ENCODE peak calls at places on chromosomes 1 and 21, in five cellular contexts. One of them, this sample, is unnamed.

GRCh38 chr1:87200875-87201638 is 127.6 kb upstream of the LMO4 start:
- DNase-seq in WTC11: peak; percentile 21
- DNase-seq in GM12864: no peak
- DNase-seq in left lung: no peak
- DNase-seq in kidney epithelial cell: no peak
- DNase-seq in this sample: no peak

GRCh38 chr1:94025383-94026340 is 95.3 kb downstream of the ABCA4 start:
- DNase-seq in WTC11: no peak
- DNase-seq in GM12864: no peak
- DNase-seq in left lung: no peak
- DNase-seq in kidney epithelial cell: no peak
- DNase-seq in this sample: peak; percentile 58

GRCh38 chr21:42561742-42562141 is 48.1 kb downstream of the SLC37A1 start:
- DNase-seq in WTC11: peak; percentile 16
- DNase-seq in GM12864: peak; percentile 34
- DNase-seq in left lung: peak; percentile 64
- DNase-seq in kidney epithelial cell: no peak
- DNase-seq in this sample: no peak

GRCh38 chr1:85463666-85464496 is 1.1 kb downstream of the DDAH1 start:
- DNase-seq in WTC11: no peak
- DNase-seq in GM12864: no peak
- DNase-seq in left lung: no peak
- DNase-seq in kidney epithelial cell: no peak
- DNase-seq in this sample: no peak

GRCh38 chr1:115215110-115215509 is 122.9 kb downstream of the NGF start:
- DNase-seq in WTC11: no peak
- DNase-seq in GM12864: no peak
- DNase-seq in left lung: no peak
- DNase-seq in kidney epithelial cell: no peak
- DNase-seq in this sample: no peak

GRCh38 chr1:244211559-244211944 is 160.5 kb downstream of the ZBTB18 start:
- DNase-seq in WTC11: no peak
- DNase-seq in GM12864: no peak
- DNase-seq in left lung: no peak
- DNase-seq in kidney epithelial cell: no peak
- DNase-seq in this sample: no peak

GRCh38 chr1:147238053-147238902 is 4.2 kb upstream of the CHD1L start:
- DNase-seq in WTC11: no peak
- DNase-seq in GM12864: no peak
- DNase-seq in left lung: no peak
- DNase-seq in kidney epithelial cell: no peak
- DNase-seq in this sample: no peak

GRCh38 chr1:9338354-9339250 is 45.9 kb downstream of the SPSB1 start:
- DNase-seq in WTC11: no peak
- DNase-seq in GM12864: no peak
- DNase-seq in left lung: no peak
- DNase-seq in kidney epithelial cell: no peak
- DNase-seq in this sample: no peak

GRCh38 chr1:1040004-1040991 is 20.4 kb downstream of the AGRN start:
- DNase-seq in WTC11: peak; percentile 83
- DNase-seq in GM12864: no peak
- DNase-seq in left lung: peak; percentile 88
- DNase-seq in kidney epithelial cell: peak; percentile 45
- DNase-seq in this sample: peak; percentile 76
- TF ChIP-seq CTCF in WTC11: no peak
- TF ChIP-seq CTCF in GM12864: no peak
- TF ChIP-seq CTCF in left lung: no peak
- TF ChIP-seq CTCF in kidney epithelial cell: no peak
- TF ChIP-seq CTCF in this sample: no peak

DNA sequence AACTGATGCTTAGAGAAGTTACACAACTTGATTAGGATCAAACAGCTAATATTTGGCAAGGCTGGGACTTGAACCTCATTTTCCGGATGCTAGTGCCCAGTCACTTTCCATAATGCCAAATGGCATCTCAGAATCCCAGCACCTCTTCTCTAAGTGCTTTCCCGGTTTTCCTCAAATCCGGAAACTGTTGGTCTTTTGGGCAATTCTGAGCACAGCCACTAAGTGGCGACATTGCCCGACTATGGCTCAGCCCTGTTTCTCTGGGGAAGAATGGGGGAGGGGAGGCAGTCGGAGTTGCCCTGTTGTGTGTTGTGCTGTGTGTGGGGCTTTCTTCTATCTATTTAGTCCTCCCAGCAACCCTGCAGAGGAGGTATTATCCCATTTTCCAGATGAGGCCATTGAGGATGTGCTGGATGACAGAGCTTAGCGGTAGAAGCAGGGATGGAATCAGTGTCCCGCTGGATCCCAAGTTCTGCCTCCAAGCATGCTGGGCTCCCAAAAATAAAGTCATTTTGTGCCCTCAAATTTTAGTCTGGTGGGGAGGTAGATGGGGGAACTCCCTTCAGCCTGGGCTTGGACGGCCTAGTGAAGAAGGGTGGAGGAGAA is 175.0 kb downstream of the FCRL5 start:
- DNase-seq in WTC11: peak; percentile 75
- DNase-seq in GM12864: no peak
- DNase-seq in left lung: no peak
- DNase-seq in kidney epithelial cell: no peak
- DNase-seq in this sample: no peak
- TF ChIP-seq CTCF in WTC11: peak; percentile 54
- TF ChIP-seq CTCF in GM12864: peak; percentile 80
- TF ChIP-seq CTCF in left lung: peak; percentile 38
- TF ChIP-seq CTCF in kidney epithelial cell: peak; percentile 67
- TF ChIP-seq CTCF in this sample: peak; percentile 45

GRCh38 chr1:25610822-25611630 is 5.6 kb upstream of the MAN1C1 start:
- DNase-seq in WTC11: no peak
- DNase-seq in GM12864: no peak
- DNase-seq in left lung: no peak
- DNase-seq in kidney epithelial cell: no peak
- DNase-seq in this sample: no peak
- TF ChIP-seq CTCF in WTC11: no peak
- TF ChIP-seq CTCF in GM12864: peak; percentile 31
- TF ChIP-seq CTCF in left lung: no peak
- TF ChIP-seq CTCF in kidney epithelial cell: peak; percentile 8
- TF ChIP-seq CTCF in this sample: no peak

DNA sequence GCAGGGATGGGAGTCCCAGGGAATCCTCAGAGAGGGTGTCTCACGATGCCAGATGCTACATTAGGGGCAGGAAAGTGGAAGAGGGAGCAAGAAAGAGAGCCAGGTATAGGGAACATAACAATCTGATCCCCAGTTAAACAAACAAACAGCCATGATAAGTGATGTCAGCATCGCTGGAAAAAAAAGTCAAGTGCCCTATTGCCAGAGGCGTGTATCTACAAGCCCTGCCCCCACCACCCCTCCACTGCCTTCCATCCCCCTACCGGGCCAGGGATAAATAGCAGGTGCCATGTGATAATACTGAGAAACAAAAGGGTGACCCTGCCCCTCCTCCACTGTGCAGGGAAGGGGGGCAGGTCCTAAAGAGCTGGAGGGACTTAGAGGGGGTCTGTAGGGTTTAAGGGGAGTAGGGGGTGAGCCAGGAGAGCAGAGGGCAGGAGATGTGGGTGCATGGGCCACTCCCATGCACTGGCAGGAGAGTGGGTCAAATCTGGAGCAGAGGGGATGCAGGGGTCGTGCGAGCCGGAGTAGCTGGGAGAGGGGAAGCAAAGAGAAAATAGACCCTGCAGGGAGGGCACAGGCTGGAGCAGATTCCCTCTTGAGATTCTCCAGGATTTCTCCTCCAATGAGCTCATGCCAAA is 3.4 kb downstream of the SLC26A9 start:
- DNase-seq in WTC11: peak; percentile 79
- DNase-seq in GM12864: no peak
- DNase-seq in left lung: no peak
- DNase-seq in kidney epithelial cell: no peak
- DNase-seq in this sample: no peak
- TF ChIP-seq CTCF in WTC11: peak; percentile 48
- TF ChIP-seq CTCF in GM12864: peak; percentile 40
- TF ChIP-seq CTCF in left lung: no peak
- TF ChIP-seq CTCF in kidney epithelial cell: peak; percentile 17
- TF ChIP-seq CTCF in this sample: peak; percentile 19

DNA sequence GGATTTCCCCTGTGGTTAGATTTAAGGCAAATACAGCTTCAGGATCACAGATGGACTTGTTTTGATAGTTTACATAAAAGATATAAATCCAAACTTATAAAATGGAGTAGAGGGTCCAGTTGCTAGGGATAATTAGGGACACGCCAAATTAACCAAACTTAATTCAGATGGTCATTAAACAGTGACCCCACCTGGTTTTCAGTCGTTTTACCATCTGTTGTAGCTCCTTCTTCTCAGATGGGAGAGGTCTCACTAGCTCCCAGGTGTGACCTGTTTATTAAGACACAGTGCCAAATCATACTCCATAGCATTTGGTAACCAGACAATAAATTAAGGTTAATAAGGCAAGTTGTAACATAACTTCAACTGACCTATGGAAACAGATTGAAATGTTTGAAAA is 8.1 kb upstream of the GADD45A start:
- DNase-seq in WTC11: no peak
- DNase-seq in GM12864: no peak
- DNase-seq in left lung: no peak
- DNase-seq in kidney epithelial cell: no peak
- DNase-seq in this sample: no peak
- TF ChIP-seq CTCF in WTC11: no peak
- TF ChIP-seq CTCF in GM12864: no peak
- TF ChIP-seq CTCF in left lung: no peak
- TF ChIP-seq CTCF in kidney epithelial cell: no peak
- TF ChIP-seq CTCF in this sample: no peak

DNA sequence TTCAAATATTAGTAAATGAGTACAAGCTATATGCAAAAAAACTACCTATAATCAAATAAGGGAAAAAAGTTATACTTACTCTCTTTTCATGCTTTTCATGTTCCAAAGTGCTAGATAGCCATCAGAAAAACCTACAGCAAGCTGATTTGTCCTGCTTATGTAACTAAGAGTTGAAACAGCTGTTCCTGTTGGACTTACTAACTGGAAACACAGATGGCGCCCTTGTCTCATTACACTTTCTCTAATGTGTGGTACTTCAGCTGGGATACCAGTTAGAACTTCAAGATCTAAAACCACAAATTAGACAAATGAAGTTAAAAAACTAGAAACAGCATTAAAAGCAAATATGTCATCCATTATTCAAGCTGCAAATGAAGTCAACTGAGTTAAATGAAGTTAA is 24.3 kb downstream of the AHCTF1 start:
- DNase-seq in WTC11: no peak
- DNase-seq in GM12864: no peak
- DNase-seq in left lung: no peak
- DNase-seq in kidney epithelial cell: peak; percentile 19
- DNase-seq in this sample: no peak
- TF ChIP-seq CTCF in WTC11: no peak
- TF ChIP-seq CTCF in GM12864: peak; percentile 32
- TF ChIP-seq CTCF in left lung: peak; percentile 40
- TF ChIP-seq CTCF in kidney epithelial cell: peak; percentile 48
- TF ChIP-seq CTCF in this sample: peak; percentile 15

GRCh38 chr1:227790868-227791267 is 24.6 kb upstream of the PRSS38 start:
- DNase-seq in WTC11: no peak
- DNase-seq in GM12864: no peak
- DNase-seq in left lung: no peak
- DNase-seq in kidney epithelial cell: no peak
- DNase-seq in this sample: no peak

GRCh38 chr1:227793948-227794812 is 21.3 kb upstream of the PRSS38 start:
- DNase-seq in WTC11: peak; percentile 73
- DNase-seq in GM12864: no peak
- DNase-seq in left lung: peak; percentile 74
- DNase-seq in kidney epithelial cell: no peak
- DNase-seq in this sample: peak; percentile 67

GRCh38 chr1:227793079-227793947 is 22.2 kb upstream of the PRSS38 start:
- DNase-seq in WTC11: no peak
- DNase-seq in GM12864: no peak
- DNase-seq in left lung: peak; percentile 57
- DNase-seq in kidney epithelial cell: no peak
- DNase-seq in this sample: no peak

GRCh38 chr1:227791425-227792090 is 23.9 kb upstream of the PRSS38 start:
- DNase-seq in WTC11: no peak
- DNase-seq in GM12864: no peak
- DNase-seq in left lung: no peak
- DNase-seq in kidney epithelial cell: no peak
- DNase-seq in this sample: no peak

DNA sequence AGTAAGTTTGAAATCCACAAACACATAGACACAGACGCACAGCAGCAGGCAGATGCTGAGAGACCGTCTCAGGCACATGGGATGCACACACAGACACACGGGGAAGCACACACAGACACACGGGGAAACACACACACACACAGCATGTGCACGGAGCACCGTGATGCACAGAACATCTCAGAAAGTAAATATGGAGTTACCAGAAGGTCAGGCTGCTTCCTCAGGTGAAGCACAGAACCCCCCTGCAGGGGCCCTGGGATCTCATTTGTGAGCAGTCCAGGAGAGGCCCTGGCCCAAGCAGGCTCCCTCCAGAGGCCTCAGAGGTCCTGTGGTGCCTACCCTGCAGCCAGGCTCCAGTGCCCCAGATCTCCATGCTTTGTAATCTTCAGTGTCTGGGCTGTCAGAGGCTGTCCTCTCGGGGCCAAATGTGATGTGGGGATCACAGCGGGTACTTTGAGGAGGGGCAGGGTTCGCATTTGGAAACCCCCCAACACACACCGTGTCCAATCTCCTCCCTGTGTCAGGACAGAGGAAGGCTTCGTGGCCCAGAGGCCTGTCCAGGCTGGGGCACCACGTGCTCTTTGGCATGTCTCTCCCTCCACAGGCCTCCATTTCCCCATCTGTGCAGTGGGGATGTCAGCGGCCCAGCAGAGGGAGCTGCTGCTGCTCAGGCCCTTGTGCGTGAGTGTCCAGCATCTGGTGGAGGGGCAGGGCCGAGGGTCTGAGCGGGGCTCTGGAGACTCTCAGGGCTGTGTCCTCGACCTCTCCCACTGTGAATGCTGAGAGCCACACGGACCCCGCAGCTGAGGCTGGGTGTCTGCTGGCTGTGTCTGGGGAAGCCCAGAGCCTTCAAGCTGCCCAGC is 23.0 kb upstream of the PRSS38 start:
- DNase-seq in WTC11: peak; percentile 41
- DNase-seq in GM12864: no peak
- DNase-seq in left lung: peak; percentile 68
- DNase-seq in kidney epithelial cell: no peak
- DNase-seq in this sample: no peak
- TF ChIP-seq CTCF in WTC11: no peak
- TF ChIP-seq CTCF in GM12864: peak; percentile 11
- TF ChIP-seq CTCF in left lung: no peak
- TF ChIP-seq CTCF in kidney epithelial cell: no peak
- TF ChIP-seq CTCF in this sample: no peak

DNA sequence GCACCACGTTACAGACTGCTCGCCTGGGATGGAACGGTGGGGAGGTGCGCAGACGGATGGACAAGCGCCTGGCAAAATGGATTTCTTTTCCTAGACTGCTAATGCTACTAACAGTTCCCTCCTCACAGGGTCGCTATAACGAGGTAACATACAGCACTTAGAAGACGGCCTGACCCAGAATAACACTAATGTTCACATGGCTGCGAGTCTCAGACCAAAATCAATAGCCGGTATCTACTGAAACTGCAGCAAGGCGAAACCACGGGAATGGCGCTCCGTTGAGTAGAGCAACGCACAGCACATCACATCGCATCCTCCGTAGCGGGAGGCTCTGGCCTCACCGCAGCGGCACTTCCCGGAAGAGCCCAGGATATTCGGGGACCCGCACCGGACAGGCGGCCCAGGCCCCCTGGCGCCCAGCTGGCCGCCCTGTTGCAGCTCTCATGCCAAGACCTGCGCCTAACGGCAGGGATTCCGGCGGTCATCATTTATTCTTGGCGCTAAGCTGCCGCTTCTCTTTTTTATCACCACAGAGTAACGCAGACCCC is 46.6 kb downstream of the VPS26C start:
- DNase-seq in WTC11: peak; percentile 24
- DNase-seq in GM12864: no peak
- DNase-seq in left lung: no peak
- DNase-seq in kidney epithelial cell: no peak
- DNase-seq in this sample: no peak
- TF ChIP-seq CTCF in WTC11: no peak
- TF ChIP-seq CTCF in GM12864: peak; percentile 29
- TF ChIP-seq CTCF in left lung: no peak
- TF ChIP-seq CTCF in kidney epithelial cell: peak; percentile 25
- TF ChIP-seq CTCF in this sample: no peak

This sample was measured in mesothelial cell of epicardium.